ENCODE peak calls at places on chromosomes 16 and 17, in six cellular contexts. One of them, this sample, is unnamed. For H3K4me1, the result is how much of the 10 kb centered on the place peaks cover.

GRCh38 chr16:30166202-30166902 is 17.1 kb upstream of the CORO1A start:
- DNase-seq in naive thymus-derived CD4-positive, alpha-beta T cell: no peak
- DNase-seq in pancreas: no peak
- DNase-seq in aorta: no peak
- DNase-seq in CD8-positive, alpha-beta T cell: no peak
- DNase-seq in right atrium auricular region: no peak
- DNase-seq in this sample: no peak

GRCh38 chr16:57998484-57998883 is 2.0 kb downstream of the ZNF319 start:
- DNase-seq in naive thymus-derived CD4-positive, alpha-beta T cell: peak
- DNase-seq in right atrium auricular region: no peak
- DNase-seq in CD8-positive, alpha-beta T cell: peak
- DNase-seq in pancreas: no peak
- DNase-seq in aorta: no peak
- DNase-seq in this sample: no peak

GRCh38 chr17:4940625-4941021 is 555 bp downstream of the RNF167 start:
- DNase-seq in CD8-positive, alpha-beta T cell: peak
- DNase-seq in naive thymus-derived CD4-positive, alpha-beta T cell: no peak
- DNase-seq in right atrium auricular region: no peak
- DNase-seq in pancreas: peak
- DNase-seq in aorta: no peak
- DNase-seq in this sample: no peak

GRCh38 chr17:6070280-6070894 is at the start of gene WSCD1:
- DNase-seq in pancreas: peak
- DNase-seq in right atrium auricular region: no peak
- DNase-seq in naive thymus-derived CD4-positive, alpha-beta T cell: no peak
- DNase-seq in aorta: no peak
- DNase-seq in CD8-positive, alpha-beta T cell: no peak
- DNase-seq in this sample: no peak

GRCh38 chr16:30122621-30123160 is 329 bp downstream of the MAPK3 start:
- DNase-seq in naive thymus-derived CD4-positive, alpha-beta T cell: peak
- DNase-seq in pancreas: no peak
- DNase-seq in aorta: no peak
- DNase-seq in CD8-positive, alpha-beta T cell: peak
- DNase-seq in right atrium auricular region: no peak
- DNase-seq in this sample: no peak

GRCh38 chr17:74454197-74455024 is 12.0 kb upstream of the CD300A start:
- DNase-seq in pancreas: peak
- DNase-seq in right atrium auricular region: peak
- DNase-seq in aorta: peak
- DNase-seq in CD8-positive, alpha-beta T cell: peak
- DNase-seq in naive thymus-derived CD4-positive, alpha-beta T cell: no peak
- DNase-seq in this sample: no peak

GRCh38 chr17:79183221-79184158 is 108.9 kb downstream of the ENGASE start:
- DNase-seq in pancreas: no peak
- DNase-seq in CD8-positive, alpha-beta T cell: no peak
- DNase-seq in naive thymus-derived CD4-positive, alpha-beta T cell: no peak
- DNase-seq in right atrium auricular region: no peak
- DNase-seq in aorta: no peak
- DNase-seq in this sample: no peak

GRCh38 chr17:59361916-59362810 is 30.7 kb downstream of the YPEL2 start:
- DNase-seq in pancreas: no peak
- DNase-seq in aorta: no peak
- DNase-seq in right atrium auricular region: no peak
- DNase-seq in naive thymus-derived CD4-positive, alpha-beta T cell: peak
- DNase-seq in CD8-positive, alpha-beta T cell: peak
- DNase-seq in this sample: no peak

GRCh38 chr17:81500026-81500425 is 12.6 kb downstream of the ACTG1 start:
- DNase-seq in right atrium auricular region: no peak
- DNase-seq in CD8-positive, alpha-beta T cell: no peak
- DNase-seq in pancreas: no peak
- DNase-seq in aorta: no peak
- DNase-seq in naive thymus-derived CD4-positive, alpha-beta T cell: no peak
- DNase-seq in this sample: no peak

GRCh38 chr16:24764916-24765315 is 35.5 kb downstream of the TNRC6A start:
- DNase-seq in pancreas: no peak
- DNase-seq in right atrium auricular region: no peak
- DNase-seq in CD8-positive, alpha-beta T cell: no peak
- DNase-seq in aorta: no peak
- DNase-seq in naive thymus-derived CD4-positive, alpha-beta T cell: no peak
- DNase-seq in this sample: no peak

GRCh38 chr16:53211253-53211652 is 156.5 kb downstream of the CHD9 start:
- DNase-seq in CD8-positive, alpha-beta T cell: no peak
- DNase-seq in pancreas: no peak
- DNase-seq in aorta: no peak
- DNase-seq in naive thymus-derived CD4-positive, alpha-beta T cell: no peak
- DNase-seq in right atrium auricular region: no peak
- DNase-seq in this sample: no peak

GRCh38 chr16:75244225-75244792 is 7.1 kb downstream of the BCAR1 start:
- DNase-seq in pancreas: peak
- DNase-seq in aorta: peak
- DNase-seq in naive thymus-derived CD4-positive, alpha-beta T cell: no peak
- DNase-seq in right atrium auricular region: peak
- DNase-seq in CD8-positive, alpha-beta T cell: no peak
- DNase-seq in this sample: no peak

GRCh38 chr16:50146479-50147435 is 6.3 kb upstream of the TENT4B start:
- DNase-seq in naive thymus-derived CD4-positive, alpha-beta T cell: no peak
- DNase-seq in right atrium auricular region: no peak
- DNase-seq in aorta: no peak
- DNase-seq in CD8-positive, alpha-beta T cell: no peak
- DNase-seq in pancreas: no peak
- DNase-seq in this sample: no peak

GRCh38 chr17:78895322-78895721 is 7.7 kb downstream of the CEP295NL start:
- DNase-seq in CD8-positive, alpha-beta T cell: no peak
- DNase-seq in aorta: no peak
- DNase-seq in naive thymus-derived CD4-positive, alpha-beta T cell: no peak
- DNase-seq in right atrium auricular region: no peak
- DNase-seq in pancreas: no peak
- DNase-seq in this sample: no peak

GRCh38 chr17:59435238-59435637 is 103.8 kb downstream of the YPEL2 start:
- DNase-seq in pancreas: no peak
- DNase-seq in right atrium auricular region: no peak
- DNase-seq in aorta: no peak
- DNase-seq in naive thymus-derived CD4-positive, alpha-beta T cell: no peak
- DNase-seq in CD8-positive, alpha-beta T cell: no peak
- DNase-seq in this sample: no peak

GRCh38 chr17:80959330-80960036 is 32.2 kb upstream of the CHMP6 start:
- DNase-seq in right atrium auricular region: peak
- DNase-seq in CD8-positive, alpha-beta T cell: no peak
- DNase-seq in pancreas: peak
- DNase-seq in aorta: peak
- DNase-seq in naive thymus-derived CD4-positive, alpha-beta T cell: no peak
- DNase-seq in this sample: no peak

GRCh38 chr17:37518816-37519215 is 29.1 kb downstream of the DUSP14 start:
- DNase-seq in CD8-positive, alpha-beta T cell: no peak
- DNase-seq in pancreas: no peak
- DNase-seq in right atrium auricular region: no peak
- DNase-seq in aorta: no peak
- DNase-seq in naive thymus-derived CD4-positive, alpha-beta T cell: no peak
- DNase-seq in this sample: no peak

GRCh38 chr16:17396762-17397498 is 73.8 kb downstream of the XYLT1 start:
- DNase-seq in pancreas: peak
- DNase-seq in CD8-positive, alpha-beta T cell: peak
- DNase-seq in right atrium auricular region: no peak
- DNase-seq in aorta: no peak
- DNase-seq in naive thymus-derived CD4-positive, alpha-beta T cell: peak
- DNase-seq in this sample: no peak

GRCh38 chr17:60678118-60678444 is 430 bp downstream of the BCAS3 start:
- DNase-seq in pancreas: no peak
- DNase-seq in CD8-positive, alpha-beta T cell: no peak
- DNase-seq in naive thymus-derived CD4-positive, alpha-beta T cell: no peak
- DNase-seq in right atrium auricular region: no peak
- DNase-seq in aorta: no peak
- DNase-seq in this sample: no peak

GRCh38 chr17:7903154-7904103 is 12.7 kb downstream of the RNF227 start:
- DNase-seq in CD8-positive, alpha-beta T cell: no peak
- DNase-seq in naive thymus-derived CD4-positive, alpha-beta T cell: no peak
- DNase-seq in pancreas: no peak
- DNase-seq in aorta: no peak
- DNase-seq in right atrium auricular region: no peak
- DNase-seq in this sample: no peak

GRCh38 chr16:77918792-77919707 is 103.3 kb upstream of the CLEC3A start:
- DNase-seq in aorta: no peak
- DNase-seq in right atrium auricular region: no peak
- DNase-seq in pancreas: no peak
- DNase-seq in CD8-positive, alpha-beta T cell: no peak
- DNase-seq in naive thymus-derived CD4-positive, alpha-beta T cell: no peak
- DNase-seq in this sample: no peak

GRCh38 chr17:59311051-59311468 is 20.4 kb upstream of the YPEL2 start:
- DNase-seq in right atrium auricular region: no peak
- DNase-seq in naive thymus-derived CD4-positive, alpha-beta T cell: peak
- DNase-seq in CD8-positive, alpha-beta T cell: peak
- DNase-seq in aorta: no peak
- DNase-seq in pancreas: no peak
- DNase-seq in this sample: peak

GRCh38 chr17:39757931-39758873 is 20.5 kb downstream of the GRB7 start:
- DNase-seq in pancreas: no peak
- DNase-seq in CD8-positive, alpha-beta T cell: peak
- DNase-seq in naive thymus-derived CD4-positive, alpha-beta T cell: no peak
- DNase-seq in right atrium auricular region: no peak
- DNase-seq in aorta: no peak
- DNase-seq in this sample: no peak

GRCh38 chr17:64459284-64459747 is 10.4 kb downstream of the MILR1 start:
- DNase-seq in right atrium auricular region: no peak
- DNase-seq in aorta: no peak
- DNase-seq in CD8-positive, alpha-beta T cell: no peak
- DNase-seq in pancreas: no peak
- DNase-seq in naive thymus-derived CD4-positive, alpha-beta T cell: no peak
- DNase-seq in this sample: no peak

GRCh38 chr16:68342620-68343019 is 31.8 kb downstream of the PRMT7 start:
- DNase-seq in aorta: peak
- DNase-seq in right atrium auricular region: no peak
- DNase-seq in CD8-positive, alpha-beta T cell: no peak
- DNase-seq in pancreas: no peak
- DNase-seq in naive thymus-derived CD4-positive, alpha-beta T cell: no peak
- DNase-seq in this sample: no peak

GRCh38 chr17:82884923-82885322 is 45.1 kb upstream of the ZNF750 start:
- DNase-seq in aorta: no peak
- DNase-seq in naive thymus-derived CD4-positive, alpha-beta T cell: peak
- DNase-seq in pancreas: peak
- DNase-seq in CD8-positive, alpha-beta T cell: peak
- DNase-seq in right atrium auricular region: no peak
- DNase-seq in this sample: no peak
- H3K4me1 ChIP-seq in aorta: under half
- H3K4me1 ChIP-seq in naive thymus-derived CD4-positive, alpha-beta T cell: half or more
- H3K4me1 ChIP-seq in pancreas: under half
- H3K4me1 ChIP-seq in CD8-positive, alpha-beta T cell: half or more
- H3K4me1 ChIP-seq in right atrium auricular region: half or more
- H3K4me1 ChIP-seq in this sample: under half

DNA sequence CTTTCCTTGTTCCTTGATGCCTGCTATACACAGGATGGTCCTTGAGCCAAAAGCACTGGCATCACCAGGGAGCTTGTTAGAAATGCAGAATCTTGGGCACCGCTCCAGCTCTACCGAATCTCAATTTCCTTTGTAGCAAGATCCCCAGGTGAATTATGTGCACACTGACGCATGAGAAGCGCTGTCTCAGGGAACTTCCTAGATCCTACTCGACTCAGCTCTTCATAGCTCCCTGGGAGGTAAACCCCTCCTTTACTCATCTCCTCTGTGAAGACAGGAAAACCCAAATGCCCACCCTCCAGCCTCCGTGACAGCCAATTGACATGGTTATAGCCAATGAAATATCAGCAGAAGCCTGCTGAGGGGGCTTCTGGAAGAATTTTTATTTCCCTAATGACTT is 4.1 kb downstream of the USP31 start:
- DNase-seq in pancreas: no peak
- DNase-seq in CD8-positive, alpha-beta T cell: no peak
- DNase-seq in naive thymus-derived CD4-positive, alpha-beta T cell: no peak
- DNase-seq in aorta: no peak
- DNase-seq in right atrium auricular region: no peak
- DNase-seq in this sample: no peak
- H3K4me3 ChIP-seq in pancreas: no peak
- H3K4me3 ChIP-seq in CD8-positive, alpha-beta T cell: no peak
- H3K4me3 ChIP-seq in naive thymus-derived CD4-positive, alpha-beta T cell: no peak
- H3K4me3 ChIP-seq in aorta: no peak
- H3K4me3 ChIP-seq in right atrium auricular region: no peak
- H3K4me3 ChIP-seq in this sample: no peak

GRCh38 chr17:10785295-10785694 is 18.6 kb downstream of the TMEM238L start:
- DNase-seq in naive thymus-derived CD4-positive, alpha-beta T cell: no peak
- DNase-seq in aorta: no peak
- DNase-seq in CD8-positive, alpha-beta T cell: no peak
- DNase-seq in pancreas: no peak
- DNase-seq in right atrium auricular region: no peak
- DNase-seq in this sample: no peak
- H3K4me1 ChIP-seq in naive thymus-derived CD4-positive, alpha-beta T cell: under half
- H3K4me1 ChIP-seq in aorta: under half
- H3K4me1 ChIP-seq in CD8-positive, alpha-beta T cell: under half
- H3K4me1 ChIP-seq in pancreas: under half
- H3K4me1 ChIP-seq in right atrium auricular region: under half
- H3K4me1 ChIP-seq in this sample: under half

GRCh38 chr16:11204513-11205047 is 51.4 kb downstream of the SOCS1 start:
- DNase-seq in naive thymus-derived CD4-positive, alpha-beta T cell: no peak
- DNase-seq in pancreas: no peak
- DNase-seq in aorta: no peak
- DNase-seq in CD8-positive, alpha-beta T cell: no peak
- DNase-seq in right atrium auricular region: no peak
- DNase-seq in this sample: no peak

GRCh38 chr16:11201498-11202259 is 54.3 kb downstream of the SOCS1 start:
- DNase-seq in aorta: no peak
- DNase-seq in naive thymus-derived CD4-positive, alpha-beta T cell: no peak
- DNase-seq in right atrium auricular region: no peak
- DNase-seq in CD8-positive, alpha-beta T cell: no peak
- DNase-seq in pancreas: no peak
- DNase-seq in this sample: no peak

GRCh38 chr16:11205065-11205699 is 50.8 kb downstream of the SOCS1 start:
- DNase-seq in pancreas: no peak
- DNase-seq in naive thymus-derived CD4-positive, alpha-beta T cell: no peak
- DNase-seq in aorta: no peak
- DNase-seq in right atrium auricular region: no peak
- DNase-seq in CD8-positive, alpha-beta T cell: no peak
- DNase-seq in this sample: no peak

GRCh38 chr16:11202260-11203091 is 53.5 kb downstream of the SOCS1 start:
- DNase-seq in naive thymus-derived CD4-positive, alpha-beta T cell: no peak
- DNase-seq in CD8-positive, alpha-beta T cell: no peak
- DNase-seq in right atrium auricular region: no peak
- DNase-seq in pancreas: no peak
- DNase-seq in aorta: no peak
- DNase-seq in this sample: no peak

GRCh38 chr16:11203111-11203623 is 52.8 kb downstream of the SOCS1 start:
- DNase-seq in naive thymus-derived CD4-positive, alpha-beta T cell: no peak
- DNase-seq in right atrium auricular region: no peak
- DNase-seq in pancreas: no peak
- DNase-seq in aorta: no peak
- DNase-seq in CD8-positive, alpha-beta T cell: no peak
- DNase-seq in this sample: no peak
- H3K4me3 ChIP-seq in naive thymus-derived CD4-positive, alpha-beta T cell: no peak
- H3K4me3 ChIP-seq in right atrium auricular region: no peak
- H3K4me3 ChIP-seq in pancreas: no peak
- H3K4me3 ChIP-seq in aorta: no peak
- H3K4me3 ChIP-seq in CD8-positive, alpha-beta T cell: no peak
- H3K4me3 ChIP-seq in this sample: no peak

GRCh38 chr16:87050142-87050541 is 267.1 kb downstream of the C16orf95 start:
- DNase-seq in aorta: no peak
- DNase-seq in naive thymus-derived CD4-positive, alpha-beta T cell: no peak
- DNase-seq in right atrium auricular region: no peak
- DNase-seq in CD8-positive, alpha-beta T cell: no peak
- DNase-seq in pancreas: no peak
- DNase-seq in this sample: no peak
- H3K4me1 ChIP-seq in aorta: under half
- H3K4me1 ChIP-seq in naive thymus-derived CD4-positive, alpha-beta T cell: under half
- H3K4me1 ChIP-seq in right atrium auricular region: under half
- H3K4me1 ChIP-seq in CD8-positive, alpha-beta T cell: under half
- H3K4me1 ChIP-seq in pancreas: under half
- H3K4me1 ChIP-seq in this sample: under half